ENCODE peak calls at places on chromosomes 1 and 21, in five cellular contexts. F, J, V, A and M are unnamed samples. For H3K4me1, the result is how much of the 10 kb centered on the place peaks cover.

GRCh38 chr21:35311985-35312384 is 262.9 kb upstream of the RUNX1 start:
- DNase-seq in J (no peak), V (no peak), F (no peak), A (no peak), M (no peak)

GRCh38 chr1:244952940-244953339 is 88.6 kb upstream of the HNRNPU start:
- DNase-seq in J (no peak), A (no peak), F (peak), V (no peak), M (no peak)

GRCh38 chr1:3548156-3548893 is 63.0 kb downstream of the MEGF6 start:
- DNase-seq in J (no peak), F (no peak), V (no peak), A (no peak), M (no peak)

GRCh38 chr1:2212542-2213491 is 15.3 kb upstream of the SKI start:
- DNase-seq in F (peak), V (no peak), A (peak), J (peak), M (peak)

GRCh38 chr1:89100366-89100765 is 25.5 kb downstream of the GBP2 start:
- DNase-seq in J (no peak), V (no peak), F (no peak), A (no peak), M (no peak)

GRCh38 chr21:44436111-44436611 is 19.1 kb upstream of the LRRC3 start:
- DNase-seq in F (no peak), V (no peak), A (peak), J (no peak), M (no peak)

GRCh38 chr1:115262886-115263285 is 75.2 kb downstream of the NGF start:
- DNase-seq in J (no peak), V (no peak), A (no peak), F (no peak), M (no peak)

GRCh38 chr1:38138498-38139233 is 92.1 kb upstream of the POU3F1 start:
- DNase-seq in J (peak), V (no peak), F (peak), A (peak), M (no peak)

GRCh38 chr1:52920791-52921291 is 699 bp downstream of the ECHDC2 start:
- DNase-seq in F (peak), V (no peak), A (peak), J (peak), M (no peak)

GRCh38 chr1:155970531-155971167 is 7.7 kb downstream of the ARHGEF2 start:
- DNase-seq in V (peak), J (peak), A (peak), F (no peak), M (no peak)

GRCh38 chr1:54352755-54353154 is 53.4 kb downstream of the SSBP3 start:
- DNase-seq in V (no peak), A (no peak), F (no peak), J (no peak), M (no peak)
- H3K4me1 ChIP-seq in V (under half), A (half or more), F (under half), J (under half), M (under half)

DNA sequence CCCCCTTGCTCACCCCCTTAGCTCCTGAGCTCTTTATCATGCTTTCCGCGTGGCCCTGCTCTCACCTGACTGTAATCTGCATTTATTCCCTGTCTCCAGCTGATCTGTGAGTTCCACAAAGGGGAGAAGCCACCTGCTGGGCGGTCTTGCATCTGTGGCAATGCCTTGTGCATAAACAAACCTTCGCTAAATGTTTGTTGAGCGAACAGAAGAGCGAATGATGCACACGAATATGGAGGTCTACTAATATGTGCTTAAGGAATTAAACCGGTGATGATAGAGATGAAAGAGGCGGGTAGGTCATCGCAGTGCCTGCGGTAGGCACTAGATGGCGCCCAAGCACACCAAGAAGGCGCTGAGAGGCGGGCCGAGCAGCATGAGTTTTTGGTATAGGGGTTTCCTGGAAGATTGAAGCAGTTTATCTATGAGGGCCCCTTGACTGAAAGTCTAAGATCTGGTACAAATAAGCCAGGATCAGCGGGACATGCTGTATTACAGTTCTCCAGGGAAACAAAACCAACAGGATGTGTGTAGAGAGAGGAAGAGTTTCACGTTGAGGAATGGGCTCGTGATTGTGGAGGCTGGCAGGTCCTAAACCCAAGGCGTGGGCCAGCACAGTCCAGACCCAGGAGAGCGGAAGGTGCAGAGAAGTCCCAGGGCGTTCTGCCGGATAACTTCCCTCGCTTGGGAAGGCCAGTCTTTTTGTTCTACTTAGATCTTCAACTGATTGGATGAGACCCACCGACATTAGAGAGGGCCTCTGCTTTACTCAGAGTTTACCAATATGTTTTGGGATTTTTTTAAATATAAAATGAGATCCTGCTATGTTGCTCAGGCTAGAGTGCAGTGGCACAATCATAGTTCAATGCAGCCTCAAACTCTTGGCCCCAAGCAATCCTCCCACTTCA is 34.7 kb downstream of the TOMM20 start:
- DNase-seq in A (peak), J (no peak), V (peak), F (peak), M (peak)
- H3K4me3 ChIP-seq in A (peak), J (peak), V (no peak), F (no peak), M (no peak)

GRCh38 chr21:33302055-33302454 is 22.7 kb upstream of the IFNAR1 start:
- DNase-seq in A (no peak), F (no peak), J (peak), V (no peak), M (no peak)
- H3K27ac ChIP-seq in A (no peak), F (no peak), J (no peak), V (peak), M (no peak)

GRCh38 chr1:151977662-151978230 is 15.9 kb downstream of the S100A10 start:
- DNase-seq in A (no peak), J (no peak), V (no peak), F (no peak), M (no peak)

GRCh38 chr1:151972533-151973270 is 21.0 kb downstream of the S100A10 start:
- DNase-seq in F (peak), J (no peak), V (no peak), A (no peak), M (no peak)

GRCh38 chr1:151976868-151977267 is 16.8 kb downstream of the S100A10 start:
- DNase-seq in F (peak), J (no peak), V (no peak), A (no peak), M (no peak)

GRCh38 chr1:151976015-151976343 is 17.7 kb downstream of the S100A10 start:
- DNase-seq in J (no peak), F (no peak), V (no peak), A (no peak), M (no peak)

DNA sequence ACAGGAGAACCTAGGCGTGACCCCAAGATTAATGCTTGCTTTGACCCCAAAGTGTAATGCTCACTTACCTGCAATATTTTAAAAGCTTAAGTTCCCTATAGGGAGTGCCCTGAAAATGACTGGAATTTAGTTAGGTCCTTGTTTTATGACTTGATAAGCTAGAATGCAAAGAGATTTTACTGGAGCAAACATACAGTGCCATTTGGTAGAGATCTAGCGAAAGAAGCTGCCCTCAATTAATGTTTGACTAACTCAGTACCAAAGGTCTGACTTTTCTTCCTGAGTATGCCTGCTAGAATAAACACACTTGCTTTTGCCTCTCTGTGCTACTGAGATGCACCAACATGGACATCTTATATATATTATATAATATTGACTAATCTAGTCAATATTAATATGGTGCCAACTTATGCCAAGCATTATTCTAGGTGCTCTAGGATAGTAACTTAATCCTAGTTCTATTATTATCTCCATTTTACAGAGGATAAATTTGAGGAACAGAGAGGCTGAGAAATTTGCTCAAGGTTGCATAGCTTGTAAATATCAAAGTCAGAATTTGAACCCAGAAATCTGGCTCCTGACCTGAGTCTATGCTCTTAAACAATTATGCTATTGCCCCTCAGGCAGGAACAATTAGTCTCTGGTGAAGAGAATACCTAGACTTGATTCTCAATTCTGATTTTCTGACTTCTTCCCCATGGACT is 18.2 kb downstream of the S100A10 start:
- DNase-seq in A (no peak), V (no peak), J (no peak), F (no peak), M (no peak)
- H3K4me1 ChIP-seq in A (under half), V (under half), J (under half), F (half or more), M (under half)

GRCh38 chr1:50831300-50832061 is 128.6 kb downstream of the FAF1 start:
- DNase-seq in A (no peak), V (no peak), F (no peak), J (no peak), M (no peak)
- H3K4me3 ChIP-seq in A (no peak), V (no peak), F (no peak), J (no peak), M (no peak)

GRCh38 chr1:226945858-226946245 is 5.8 kb downstream of the COQ8A start:
- DNase-seq in V (no peak), J (peak), F (no peak), A (no peak), M (no peak)
- H3K27ac ChIP-seq in V (no peak), J (peak), F (no peak), A (peak), M (no peak)

DNA sequence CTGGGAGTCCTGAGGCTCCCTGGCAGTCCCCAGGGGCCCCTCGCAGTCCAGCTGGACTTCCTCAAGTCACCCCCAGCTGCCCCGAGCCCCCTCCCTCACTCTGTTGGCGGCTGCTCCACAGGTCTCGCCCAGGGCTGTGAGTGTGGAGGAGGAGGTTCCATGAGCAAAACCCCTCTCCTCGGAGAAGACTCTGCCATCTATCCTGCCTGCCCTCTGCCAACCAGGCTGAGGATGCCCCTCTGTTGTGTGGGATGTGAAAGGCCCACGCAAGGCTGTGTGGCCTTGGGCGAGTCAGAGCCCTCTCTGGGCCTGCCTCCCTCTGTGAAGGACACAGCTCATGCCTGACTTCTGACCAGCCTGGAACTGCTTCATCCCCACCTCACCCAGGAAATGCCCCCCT is 398 bp upstream of the EDN2 start:
- DNase-seq in F (no peak), V (no peak), A (no peak), J (no peak), M (no peak)
- H3K4me1 ChIP-seq in F (under half), V (under half), A (under half), J (under half), M (under half)